ENCODE peak calls at places on chromosomes 5 and 9, in seven cellular contexts. U, P, H, R, W, K and S are unnamed samples.

GRCh38 chr5:180804129-180804601 is 1.6 kb upstream of the MGAT1 start:
- ATAC-seq in U (no peak), P (peak; percentile 18), H (peak; percentile 10), R (no peak), W (no peak), K (no peak), S (peak; percentile 8)

GRCh38 chr9:33295571-33295970 is 5.3 kb downstream of the NFX1 start:
- ATAC-seq in U (no peak), P (peak; percentile 35), H (no peak), R (no peak), W (no peak), K (no peak), S (peak; percentile 46)

GRCh38 chr5:6495433-6496206 is 47.0 kb downstream of the UBE2QL1 start:
- ATAC-seq in U (peak; percentile 62), P (no peak), H (no peak), R (peak; percentile 38), W (no peak), K (no peak), S (no peak)

GRCh38 chr5:32710335-32710858 is 724 bp upstream of the NPR3 start:
- ATAC-seq in U (peak; percentile 49), P (peak; percentile 28), H (no peak), R (peak; percentile 72), W (peak; percentile 42), K (peak; percentile 67), S (no peak)

GRCh38 chr9:121895836-121896544 is 197.1 kb downstream of the TTLL11 start:
- ATAC-seq in U (peak; percentile 74), P (peak; percentile 60), H (no peak), R (peak; percentile 76), W (peak; percentile 50), K (peak; percentile 20), S (peak; percentile 32)

GRCh38 chr9:95065224-95065623 is 252.3 kb downstream of the FANCC start:
- ATAC-seq in U (peak; percentile 28), P (no peak), H (no peak), R (peak; percentile 22), W (peak; percentile 59), K (peak; percentile 23), S (no peak)

GRCh38 chr5:151338734-151339133 is 8.6 kb downstream of the SLC36A2 start:
- ATAC-seq in U (no peak), P (no peak), H (peak; percentile 76), R (no peak), W (no peak), K (no peak), S (no peak)

GRCh38 chr9:19156026-19156474 is 28.8 kb upstream of the PLIN2 start:
- ATAC-seq in U (no peak), P (no peak), H (no peak), R (no peak), W (no peak), K (no peak), S (peak; percentile 71)

GRCh38 chr9:33289936-33290246 is 425 bp upstream of the NFX1 start:
- ATAC-seq in U (peak; percentile 34), P (no peak), H (no peak), R (peak; percentile 64), W (peak; percentile 53), K (peak; percentile 62), S (no peak)

GRCh38 chr5:150451594-150451993 is 2.1 kb upstream of the RPS14 start:
- ATAC-seq in U (no peak), P (no peak), H (no peak), R (no peak), W (no peak), K (no peak), S (no peak)

GRCh38 chr9:14532716-14533115 is 160.5 kb downstream of the ZDHHC21 start:
- ATAC-seq in U (no peak), P (no peak), H (no peak), R (no peak), W (no peak), K (no peak), S (no peak)

GRCh38 chr9:13351768-13352386 is 72.4 kb upstream of the MPDZ start:
- ATAC-seq in U (peak; percentile 48), P (no peak), H (no peak), R (peak; percentile 43), W (peak; percentile 38), K (no peak), S (no peak)

GRCh38 chr5:157390179-157390923 is 69.7 kb upstream of the NIPAL4 start:
- ATAC-seq in U (no peak), P (peak; percentile 96), H (peak; percentile 67), R (no peak), W (peak; percentile 19), K (no peak), S (peak; percentile 99)

GRCh38 chr9:127358023-127358535 is 38.9 kb upstream of the SLC2A8 start:
- ATAC-seq in U (no peak), P (no peak), H (no peak), R (no peak), W (no peak), K (no peak), S (no peak)

GRCh38 chr5:94276751-94277150 is 341.7 kb downstream of the KIAA0825 start:
- ATAC-seq in U (no peak), P (no peak), H (no peak), R (no peak), W (peak; percentile 30), K (no peak), S (no peak)

GRCh38 chr9:5800969-5801738 is 31.8 kb downstream of the ERMP1 start:
- ATAC-seq in U (peak; percentile 47), P (no peak), H (no peak), R (no peak), W (no peak), K (no peak), S (peak; percentile 73)

GRCh38 chr5:142481410-142481809 is 156.6 kb upstream of the SPRY4 start:
- ATAC-seq in U (no peak), P (no peak), H (no peak), R (no peak), W (no peak), K (no peak), S (peak; percentile 88)

GRCh38 chr5:80959768-80960442 is at the start of gene RASGRF2:
- ATAC-seq in U (peak; percentile 21), P (peak; percentile 51), H (peak; percentile 18), R (peak; percentile 50), W (peak; percentile 56), K (peak; percentile 13), S (peak; percentile 46)